ENCODE peak calls at places on chromosome 16, in seven cellular contexts. H is neuronal stem cell, L is H1, X is H9, A is trophoblast cell, W is mesendoderm, I is mesenchymal stem cell. G is an unnamed sample.

GRCh38 chr16:86924537-86924936 is 346.2 kb downstream of the FOXL1 start:
- DNase-seq in I (peak), H (no peak), A (no peak), W (no peak), X (no peak), L (no peak), G (peak)

GRCh38 chr16:24858219-24859041 is 12.7 kb downstream of the SLC5A11 start:
- DNase-seq in W (peak), L (no peak), H (peak), A (peak), I (peak), X (peak), G (peak)

GRCh38 chr16:87263418-87264052 is 53.7 kb downstream of the C16orf95 start:
- DNase-seq in I (no peak), X (no peak), A (no peak), L (no peak), W (no peak), H (no peak), G (no peak)

GRCh38 chr16:2042171-2042570 is 5.5 kb downstream of the NTHL1 start:
- DNase-seq in W (no peak), H (no peak), X (no peak), L (no peak), A (no peak), I (no peak), G (no peak)

GRCh38 chr16:59540621-59541020 is 806.5 kb upstream of the GOT2 start:
- DNase-seq in I (no peak), X (no peak), L (no peak), A (no peak), H (no peak), W (no peak), G (peak)

GRCh38 chr16:88469615-88470395 is 16.7 kb downstream of the ZFPM1 start:
- DNase-seq in H (no peak), I (no peak), A (no peak), L (no peak), X (no peak), W (no peak), G (no peak)

GRCh38 chr16:66898207-66898606 is 17.9 kb downstream of the PDP2 start:
- DNase-seq in H (no peak), A (no peak), X (no peak), L (no peak), W (no peak), I (peak), G (peak)

GRCh38 chr16:30805370-30806169 is 18.6 kb upstream of the ZNF629 start:
- DNase-seq in W (peak), A (peak), X (peak), I (peak), H (peak), L (no peak), G (peak)

GRCh38 chr16:68539704-68540370 is 746 bp downstream of the ZFP90 start:
- DNase-seq in L (no peak), W (peak), X (peak), A (no peak), I (peak), H (no peak), G (no peak)

GRCh38 chr16:9061358-9061813 is 30.1 kb upstream of the HAPSTR1 start:
- DNase-seq in H (no peak), A (no peak), X (no peak), L (no peak), W (no peak), I (peak), G (peak)

GRCh38 chr16:17983114-17983513 is 353.4 kb downstream of the NPIPA8 start:
- DNase-seq in I (no peak), L (no peak), A (no peak), W (no peak), H (no peak), X (no peak), G (no peak)
- H3K18ac ChIP-seq in I (no peak), L (no peak), A (no peak), W (no peak), H (no peak), X (no peak), G (no peak)

DNA sequence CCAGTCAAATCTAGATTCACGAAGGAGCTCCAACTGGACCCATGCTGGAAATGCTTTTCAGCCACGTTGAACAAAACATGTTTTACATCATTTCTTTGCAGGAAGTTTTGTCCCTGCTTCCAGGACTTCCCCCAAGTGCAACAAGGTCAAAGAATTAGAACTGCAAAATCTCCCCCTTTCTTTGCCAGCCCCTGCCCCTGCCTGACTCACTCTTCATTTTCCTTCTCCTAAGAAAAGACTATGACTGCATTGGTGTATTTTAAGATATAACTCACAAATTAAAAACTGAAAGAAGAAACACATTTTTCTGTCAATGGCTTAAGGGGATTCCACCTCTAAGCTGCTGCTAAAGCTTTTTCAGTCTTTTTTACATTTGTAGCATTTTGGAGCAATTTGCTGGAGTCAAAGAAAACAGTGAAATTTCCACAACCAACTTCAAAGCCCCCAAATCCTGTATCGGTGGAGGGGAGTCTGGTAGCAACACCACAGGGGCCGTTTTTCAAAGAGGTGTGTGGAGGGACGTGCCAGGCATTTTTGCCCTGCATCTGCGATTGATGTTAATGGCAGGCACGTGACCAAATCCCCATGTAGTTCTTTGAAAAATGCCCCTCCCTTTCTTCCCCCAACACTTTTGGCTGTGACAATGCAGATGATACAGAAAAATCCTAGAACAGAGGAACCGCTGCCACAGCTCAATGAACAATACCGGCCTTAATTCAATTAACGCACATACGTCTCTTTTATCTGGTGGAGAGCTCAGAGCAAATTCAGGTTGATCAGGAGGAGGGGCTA is 28.6 kb downstream of the MAF start:
- DNase-seq in A (no peak), H (no peak), L (no peak), W (peak), X (peak), I (no peak), G (no peak)
- H3K18ac ChIP-seq in A (no peak), H (no peak), L (no peak), W (no peak), X (no peak), I (no peak), G (no peak)

GRCh38 chr16:85403693-85404092 is 209.4 kb upstream of the GSE1 start:
- DNase-seq in I (no peak), A (no peak), L (no peak), H (no peak), W (no peak), X (no peak), G (no peak)

GRCh38 chr16:85400305-85401205 is 212.6 kb upstream of the GSE1 start:
- DNase-seq in A (no peak), H (no peak), W (no peak), L (no peak), X (no peak), I (no peak), G (no peak)

GRCh38 chr16:85401370-85401916 is 211.7 kb upstream of the GSE1 start:
- DNase-seq in W (no peak), H (no peak), A (no peak), X (no peak), I (no peak), L (no peak), G (no peak)

GRCh38 chr16:85401917-85402766 is 211.0 kb upstream of the GSE1 start:
- DNase-seq in L (no peak), W (no peak), X (no peak), A (no peak), H (no peak), I (no peak), G (no peak)

DNA sequence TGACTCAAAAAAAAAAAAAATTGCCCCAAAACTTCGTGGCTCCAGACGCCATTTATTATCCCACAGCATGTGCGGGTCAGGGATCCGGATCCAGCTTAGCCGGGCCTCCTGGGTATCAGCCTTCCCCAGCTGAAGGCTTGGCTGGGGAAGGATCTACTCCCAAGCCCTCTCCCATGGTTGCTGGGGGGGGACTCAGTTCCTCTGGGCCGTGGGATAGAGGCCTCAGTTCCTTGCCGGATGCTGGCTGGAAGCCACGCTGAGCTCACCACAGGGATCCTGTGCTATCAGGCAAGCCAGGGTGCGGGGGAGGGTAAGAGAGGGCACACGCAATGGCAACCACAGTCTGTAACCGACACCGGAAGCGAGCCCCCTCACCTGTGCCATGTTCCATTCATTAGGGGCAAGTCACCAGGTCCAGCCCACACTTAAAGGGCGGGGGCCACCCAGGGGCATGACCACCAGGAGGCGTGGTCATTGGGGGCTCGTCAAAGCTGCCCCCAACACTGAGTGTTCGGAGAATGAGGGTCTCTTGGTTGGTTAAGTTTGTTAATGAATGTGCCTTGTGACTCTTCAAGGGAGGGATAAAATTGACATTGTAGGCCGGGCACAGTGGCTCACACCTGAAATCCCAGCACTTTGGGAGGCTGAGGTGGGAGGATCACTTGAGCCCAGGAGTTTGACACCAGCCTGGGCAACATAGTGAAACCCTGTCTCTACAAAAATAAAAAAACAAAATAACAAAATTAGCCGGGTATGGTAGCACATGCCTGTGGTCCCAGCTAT is 210.0 kb upstream of the GSE1 start:
- DNase-seq in X (no peak), A (no peak), H (no peak), L (no peak), I (peak), W (peak), G (peak)
- H3K18ac ChIP-seq in X (no peak), A (no peak), H (peak), L (no peak), I (peak), W (no peak), G (no peak)

DNA sequence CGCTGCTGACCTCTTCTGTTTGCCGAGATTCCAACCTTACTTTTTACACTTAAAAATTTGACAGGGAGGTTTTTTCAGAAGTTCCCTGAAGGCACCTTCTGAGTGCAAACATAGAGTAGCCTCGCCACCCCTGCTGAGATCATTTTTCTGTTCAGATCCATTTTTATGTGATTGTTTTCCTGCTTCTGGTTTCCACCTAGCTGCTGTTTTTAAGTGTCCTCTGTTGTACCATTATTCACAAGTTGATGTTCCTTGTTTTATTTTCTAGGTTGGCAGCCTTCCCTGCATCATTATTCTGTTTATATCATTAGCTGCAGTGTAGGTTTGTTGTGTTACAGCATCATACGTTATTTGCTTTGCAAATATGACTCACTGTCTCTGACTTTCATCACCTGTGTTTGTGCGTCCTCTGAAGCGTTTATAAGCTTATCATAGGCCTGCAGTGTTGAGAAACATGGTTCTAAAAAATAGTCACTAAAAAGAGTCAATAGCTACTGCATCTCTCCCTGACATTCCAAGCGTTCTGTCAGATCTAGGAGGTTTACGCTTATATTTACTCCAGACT is 116.9 kb upstream of the CLEC3A start:
- DNase-seq in X (no peak), A (no peak), W (no peak), L (no peak), H (no peak), I (no peak), G (no peak)
- H3K18ac ChIP-seq in X (no peak), A (no peak), W (no peak), L (peak), H (no peak), I (no peak), G (no peak)

GRCh38 chr16:12409700-12410099 is 394.0 kb downstream of the CPPED1 start:
- DNase-seq in L (no peak), I (no peak), W (no peak), A (peak), X (no peak), H (no peak), G (no peak)
- H3K18ac ChIP-seq in L (no peak), I (no peak), W (no peak), A (no peak), X (no peak), H (no peak), G (no peak)

GRCh38 chr16:57412584-57412983 is 8.0 kb downstream of the CCL17 start:
- DNase-seq in H (no peak), I (no peak), A (no peak), L (no peak), X (no peak), W (no peak), G (no peak)
- H3K18ac ChIP-seq in H (no peak), I (no peak), A (no peak), L (no peak), X (no peak), W (no peak), G (no peak)

DNA sequence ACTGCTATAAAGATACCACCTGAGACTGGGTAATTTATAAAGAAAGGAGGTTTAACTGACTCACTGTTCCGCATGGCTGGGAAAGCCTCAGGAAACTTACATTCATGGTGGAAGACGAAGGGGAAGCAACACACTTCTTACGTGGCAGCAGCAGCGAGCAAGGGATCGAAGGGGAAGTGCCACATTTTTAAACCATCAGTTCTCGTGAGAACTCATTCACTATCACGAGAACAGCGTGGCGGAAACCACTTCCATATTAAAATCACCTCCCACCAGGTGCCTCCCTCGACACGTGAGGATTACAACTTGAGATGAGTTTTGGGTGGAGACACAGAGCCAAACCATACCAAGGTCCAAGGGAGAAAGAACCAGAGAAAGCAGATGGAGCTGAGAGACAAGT is 454.3 kb upstream of the CDH11 start:
- DNase-seq in L (no peak), W (no peak), H (no peak), I (no peak), A (no peak), X (no peak), G (no peak)
- H3K18ac ChIP-seq in L (no peak), W (no peak), H (no peak), I (no peak), A (no peak), X (no peak), G (no peak)

G was measured in IMR-90.